ENCODE peak calls at places on chromosome 18, in seven cellular contexts. One of them, this sample, is unnamed. For H3K4me1, the result is how much of the 10 kb centered on the place peaks cover.

GRCh38 chr18:6021341-6022088 is 126.2 kb upstream of the TMEM200C start:
- DNase-seq in Panc1: no peak
- DNase-seq in sigmoid colon: no peak
- DNase-seq in fibroblast of lung: peak
- DNase-seq in mesendoderm: no peak
- DNase-seq in GM23338: no peak
- DNase-seq in CD4-positive, CD25-positive, alpha-beta regulatory T cell: no peak
- DNase-seq in this sample: no peak

GRCh38 chr18:44594779-44595467 is 85.8 kb upstream of the SETBP1 start:
- DNase-seq in Panc1: no peak
- DNase-seq in sigmoid colon: no peak
- DNase-seq in fibroblast of lung: peak
- DNase-seq in mesendoderm: peak
- DNase-seq in GM23338: peak
- DNase-seq in CD4-positive, CD25-positive, alpha-beta regulatory T cell: no peak
- DNase-seq in this sample: no peak

GRCh38 chr18:49784427-49785185 is 28.7 kb downstream of the ACAA2 start:
- DNase-seq in Panc1: no peak
- DNase-seq in sigmoid colon: no peak
- DNase-seq in fibroblast of lung: peak
- DNase-seq in mesendoderm: no peak
- DNase-seq in GM23338: no peak
- DNase-seq in CD4-positive, CD25-positive, alpha-beta regulatory T cell: no peak
- DNase-seq in this sample: no peak

GRCh38 chr18:3863593-3863992 is 413.6 kb downstream of the TGIF1 start:
- DNase-seq in Panc1: no peak
- DNase-seq in sigmoid colon: no peak
- DNase-seq in fibroblast of lung: no peak
- DNase-seq in mesendoderm: peak
- DNase-seq in GM23338: peak
- DNase-seq in CD4-positive, CD25-positive, alpha-beta regulatory T cell: no peak
- DNase-seq in this sample: no peak

GRCh38 chr18:60978338-60978737 is 354.9 kb upstream of the CDH20 start:
- DNase-seq in Panc1: no peak
- DNase-seq in sigmoid colon: no peak
- DNase-seq in fibroblast of lung: peak
- DNase-seq in mesendoderm: peak
- DNase-seq in GM23338: peak
- DNase-seq in CD4-positive, CD25-positive, alpha-beta regulatory T cell: no peak
- DNase-seq in this sample: no peak

GRCh38 chr18:6660334-6660733 is 69.2 kb upstream of the ARHGAP28 start:
- DNase-seq in Panc1: no peak
- DNase-seq in sigmoid colon: no peak
- DNase-seq in fibroblast of lung: no peak
- DNase-seq in mesendoderm: no peak
- DNase-seq in GM23338: no peak
- DNase-seq in CD4-positive, CD25-positive, alpha-beta regulatory T cell: no peak
- DNase-seq in this sample: no peak

GRCh38 chr18:45441110-45441842 is 174.0 kb upstream of the SLC14A2 start:
- DNase-seq in Panc1: no peak
- DNase-seq in sigmoid colon: no peak
- DNase-seq in fibroblast of lung: peak
- DNase-seq in mesendoderm: peak
- DNase-seq in GM23338: peak
- DNase-seq in CD4-positive, CD25-positive, alpha-beta regulatory T cell: no peak
- DNase-seq in this sample: no peak

GRCh38 chr18:69400253-69400975 is at the start of gene DOK6:
- DNase-seq in Panc1: no peak
- DNase-seq in sigmoid colon: peak
- DNase-seq in fibroblast of lung: peak
- DNase-seq in mesendoderm: peak
- DNase-seq in GM23338: peak
- DNase-seq in CD4-positive, CD25-positive, alpha-beta regulatory T cell: no peak
- DNase-seq in this sample: no peak

GRCh38 chr18:44802508-44802907 is 121.8 kb downstream of the SETBP1 start:
- DNase-seq in Panc1: no peak
- DNase-seq in sigmoid colon: no peak
- DNase-seq in fibroblast of lung: peak
- DNase-seq in mesendoderm: no peak
- DNase-seq in GM23338: no peak
- DNase-seq in CD4-positive, CD25-positive, alpha-beta regulatory T cell: no peak
- DNase-seq in this sample: no peak

GRCh38 chr18:13392029-13392750 is 173.6 kb downstream of the LDLRAD4 start:
- DNase-seq in Panc1: no peak
- DNase-seq in sigmoid colon: peak
- DNase-seq in fibroblast of lung: no peak
- DNase-seq in mesendoderm: no peak
- DNase-seq in GM23338: no peak
- DNase-seq in CD4-positive, CD25-positive, alpha-beta regulatory T cell: peak
- DNase-seq in this sample: no peak

GRCh38 chr18:9996104-9996503 is 82.3 kb downstream of the VAPA start:
- DNase-seq in Panc1: no peak
- DNase-seq in sigmoid colon: no peak
- DNase-seq in fibroblast of lung: no peak
- DNase-seq in mesendoderm: no peak
- DNase-seq in GM23338: no peak
- DNase-seq in CD4-positive, CD25-positive, alpha-beta regulatory T cell: no peak
- DNase-seq in this sample: no peak

GRCh38 chr18:35084494-35085449 is 43.6 kb downstream of the MAPRE2 start:
- DNase-seq in Panc1: no peak
- DNase-seq in sigmoid colon: no peak
- DNase-seq in fibroblast of lung: peak
- DNase-seq in mesendoderm: no peak
- DNase-seq in GM23338: no peak
- DNase-seq in CD4-positive, CD25-positive, alpha-beta regulatory T cell: no peak
- DNase-seq in this sample: no peak

GRCh38 chr18:49597152-49597551 is 35.3 kb downstream of the LIPG start:
- DNase-seq in Panc1: no peak
- DNase-seq in sigmoid colon: no peak
- DNase-seq in fibroblast of lung: no peak
- DNase-seq in mesendoderm: peak
- DNase-seq in GM23338: peak
- DNase-seq in CD4-positive, CD25-positive, alpha-beta regulatory T cell: no peak
- DNase-seq in this sample: no peak

GRCh38 chr18:5627756-5628511 is 84.1 kb upstream of the EPB41L3 start:
- DNase-seq in Panc1: no peak
- DNase-seq in sigmoid colon: no peak
- DNase-seq in fibroblast of lung: no peak
- DNase-seq in mesendoderm: no peak
- DNase-seq in GM23338: peak
- DNase-seq in CD4-positive, CD25-positive, alpha-beta regulatory T cell: no peak
- DNase-seq in this sample: no peak

GRCh38 chr18:54444309-54444914 is 86.7 kb downstream of the C18orf54 start:
- DNase-seq in Panc1: peak
- DNase-seq in sigmoid colon: no peak
- DNase-seq in fibroblast of lung: peak
- DNase-seq in mesendoderm: peak
- DNase-seq in GM23338: peak
- DNase-seq in CD4-positive, CD25-positive, alpha-beta regulatory T cell: no peak
- DNase-seq in this sample: peak

GRCh38 chr18:51070545-51070944 is 40.5 kb downstream of the SMAD4 start:
- DNase-seq in Panc1: no peak
- DNase-seq in sigmoid colon: no peak
- DNase-seq in fibroblast of lung: peak
- DNase-seq in mesendoderm: peak
- DNase-seq in GM23338: no peak
- DNase-seq in CD4-positive, CD25-positive, alpha-beta regulatory T cell: no peak
- DNase-seq in this sample: no peak

GRCh38 chr18:51076503-51076902 is 46.5 kb downstream of the SMAD4 start:
- DNase-seq in Panc1: no peak
- DNase-seq in sigmoid colon: no peak
- DNase-seq in fibroblast of lung: peak
- DNase-seq in mesendoderm: no peak
- DNase-seq in GM23338: no peak
- DNase-seq in CD4-positive, CD25-positive, alpha-beta regulatory T cell: no peak
- DNase-seq in this sample: no peak

GRCh38 chr18:51069885-51070284 is 39.9 kb downstream of the SMAD4 start:
- DNase-seq in Panc1: no peak
- DNase-seq in sigmoid colon: no peak
- DNase-seq in fibroblast of lung: peak
- DNase-seq in mesendoderm: no peak
- DNase-seq in GM23338: no peak
- DNase-seq in CD4-positive, CD25-positive, alpha-beta regulatory T cell: no peak
- DNase-seq in this sample: no peak

GRCh38 chr18:51074605-51075004 is 44.6 kb downstream of the SMAD4 start:
- DNase-seq in Panc1: no peak
- DNase-seq in sigmoid colon: no peak
- DNase-seq in fibroblast of lung: no peak
- DNase-seq in mesendoderm: no peak
- DNase-seq in GM23338: no peak
- DNase-seq in CD4-positive, CD25-positive, alpha-beta regulatory T cell: no peak
- DNase-seq in this sample: no peak

DNA sequence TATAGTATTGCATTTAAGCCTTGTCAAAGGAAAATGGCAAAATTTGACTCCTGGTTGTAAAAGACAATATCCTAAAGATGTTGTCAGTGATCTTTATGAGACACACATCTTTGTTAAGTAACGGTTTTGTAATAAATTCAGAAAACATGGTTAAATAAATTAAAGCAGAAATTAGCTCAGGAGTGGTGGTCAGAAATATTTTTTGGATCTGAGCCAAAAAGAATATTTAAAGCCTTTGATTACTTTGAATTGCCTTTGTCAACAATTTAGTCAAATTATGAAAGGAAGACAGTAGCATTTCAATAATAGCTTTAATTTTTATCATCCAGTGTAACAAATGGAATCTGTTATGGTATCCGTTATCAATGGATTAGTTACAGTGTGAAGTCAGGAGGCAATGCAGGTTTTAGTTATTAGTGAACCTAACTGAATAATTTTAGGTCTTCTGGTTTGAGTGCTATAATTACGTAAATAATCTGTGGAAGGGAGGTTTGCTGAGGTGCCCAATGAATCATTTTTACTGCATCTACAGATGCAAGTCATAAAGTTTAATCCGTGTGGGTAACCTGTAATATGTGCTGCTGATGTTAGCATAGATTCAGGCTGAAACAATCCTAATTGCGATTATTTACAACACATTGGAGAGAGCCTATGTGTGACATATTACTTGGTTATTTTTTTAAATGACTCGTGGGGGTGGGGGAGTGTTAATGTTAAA is 42.7 kb downstream of the SMAD4 start:
- DNase-seq in Panc1: no peak
- DNase-seq in sigmoid colon: no peak
- DNase-seq in fibroblast of lung: no peak
- DNase-seq in mesendoderm: no peak
- DNase-seq in GM23338: no peak
- DNase-seq in CD4-positive, CD25-positive, alpha-beta regulatory T cell: no peak
- DNase-seq in this sample: no peak
- H3K4me1 ChIP-seq in Panc1: under half
- H3K4me1 ChIP-seq in sigmoid colon: half or more
- H3K4me1 ChIP-seq in fibroblast of lung: under half
- H3K4me1 ChIP-seq in mesendoderm: under half
- H3K4me1 ChIP-seq in GM23338: under half
- H3K4me1 ChIP-seq in CD4-positive, CD25-positive, alpha-beta regulatory T cell: under half
- H3K4me1 ChIP-seq in this sample: under half

DNA sequence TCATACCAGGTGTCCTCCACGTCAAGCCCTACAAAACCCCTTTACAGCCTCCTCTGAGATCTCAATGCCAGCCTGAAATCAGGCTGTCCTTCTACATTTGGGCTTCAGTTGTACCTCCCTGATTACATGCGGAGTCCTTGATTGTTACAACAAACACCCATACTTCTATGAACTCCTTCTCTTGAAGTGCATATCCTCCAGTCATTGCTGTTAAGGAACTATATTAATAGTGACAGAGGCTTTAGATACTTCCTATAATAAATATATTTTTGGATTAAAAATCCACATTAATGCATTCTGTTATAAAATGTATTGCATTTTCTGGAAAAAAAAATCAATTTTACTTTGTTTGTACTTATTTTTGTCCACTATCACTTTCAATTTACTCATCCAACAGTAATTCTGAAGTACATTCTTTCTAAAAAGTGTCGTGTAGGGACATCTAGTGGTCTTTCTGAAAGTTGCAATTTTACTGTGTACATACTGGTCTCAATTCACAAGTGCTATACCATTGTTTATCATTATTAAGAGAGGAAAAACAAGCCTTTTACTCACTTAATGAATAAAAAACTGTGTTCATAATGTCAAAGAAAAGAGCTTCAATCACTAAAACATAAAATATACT is 316.4 kb downstream of the DSEL start:
- DNase-seq in Panc1: peak
- DNase-seq in sigmoid colon: no peak
- DNase-seq in fibroblast of lung: peak
- DNase-seq in mesendoderm: peak
- DNase-seq in GM23338: peak
- DNase-seq in CD4-positive, CD25-positive, alpha-beta regulatory T cell: peak
- DNase-seq in this sample: peak
- H3K4me1 ChIP-seq in Panc1: under half
- H3K4me1 ChIP-seq in sigmoid colon: under half
- H3K4me1 ChIP-seq in fibroblast of lung: under half
- H3K4me1 ChIP-seq in mesendoderm: under half
- H3K4me1 ChIP-seq in GM23338: under half
- H3K4me1 ChIP-seq in CD4-positive, CD25-positive, alpha-beta regulatory T cell: under half
- H3K4me1 ChIP-seq in this sample: under half

DNA sequence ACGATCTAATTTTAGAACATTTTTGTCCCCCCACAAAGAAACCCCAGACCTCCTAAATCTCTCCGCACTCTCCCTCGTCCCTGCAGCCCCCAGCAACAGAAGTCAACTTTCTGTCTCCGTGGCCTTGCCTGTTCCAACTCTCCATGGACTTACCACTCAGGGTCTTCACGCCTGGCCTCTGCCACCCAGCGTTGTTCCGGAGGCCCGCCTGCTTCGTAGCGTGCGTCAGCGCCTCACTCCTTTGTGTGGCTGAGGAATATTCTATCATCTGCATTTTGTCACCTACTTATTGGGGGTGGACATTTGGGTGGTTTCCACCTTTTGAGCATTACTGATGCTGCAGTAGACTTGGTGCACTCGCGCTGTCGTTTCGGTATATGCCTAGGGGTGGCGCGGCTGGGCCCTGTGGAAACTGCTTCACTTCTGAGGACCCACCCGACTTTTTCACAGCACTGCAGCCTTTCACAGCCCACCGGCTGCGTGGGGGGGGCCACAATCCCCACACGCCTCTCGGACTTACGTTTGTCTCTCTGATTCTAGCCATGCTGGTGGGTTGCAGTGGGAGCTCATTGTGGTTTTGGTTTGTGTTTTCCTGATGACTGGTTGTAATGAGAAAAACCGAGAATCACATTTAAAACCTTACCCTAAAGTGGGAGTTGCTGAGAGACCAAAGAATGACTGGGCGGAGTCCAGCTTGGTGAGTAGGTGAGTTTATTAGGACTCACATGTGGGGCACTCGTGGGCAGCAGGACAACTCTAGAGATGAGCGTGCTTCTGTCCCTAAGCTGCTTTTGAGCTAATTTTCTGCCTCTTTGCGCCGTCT is 1.4 kb upstream of the HSBP1L1 start:
- DNase-seq in Panc1: no peak
- DNase-seq in sigmoid colon: peak
- DNase-seq in fibroblast of lung: peak
- DNase-seq in mesendoderm: no peak
- DNase-seq in GM23338: no peak
- DNase-seq in CD4-positive, CD25-positive, alpha-beta regulatory T cell: no peak
- DNase-seq in this sample: no peak
- H3K4me1 ChIP-seq in Panc1: under half
- H3K4me1 ChIP-seq in sigmoid colon: under half
- H3K4me1 ChIP-seq in fibroblast of lung: under half
- H3K4me1 ChIP-seq in mesendoderm: under half
- H3K4me1 ChIP-seq in GM23338: under half
- H3K4me1 ChIP-seq in CD4-positive, CD25-positive, alpha-beta regulatory T cell: under half
- H3K4me1 ChIP-seq in this sample: half or more

DNA sequence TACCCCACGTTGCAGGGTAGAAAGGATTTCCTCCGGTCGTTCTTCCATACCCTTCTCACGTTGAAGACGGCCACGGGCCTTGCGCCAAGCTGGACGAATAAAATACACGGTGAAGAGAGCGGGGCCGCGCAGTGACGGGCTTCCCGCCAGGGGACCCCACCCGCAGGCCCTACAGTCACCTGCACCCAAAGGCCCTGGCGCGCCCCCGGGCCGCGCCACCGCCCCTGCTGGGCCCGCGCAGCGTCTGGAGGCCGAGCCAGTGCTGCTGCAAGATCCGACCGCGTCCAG is 199 bp downstream of the FBXO15 start:
- DNase-seq in Panc1: no peak
- DNase-seq in sigmoid colon: no peak
- DNase-seq in fibroblast of lung: no peak
- DNase-seq in mesendoderm: no peak
- DNase-seq in GM23338: no peak
- DNase-seq in CD4-positive, CD25-positive, alpha-beta regulatory T cell: no peak
- DNase-seq in this sample: no peak
- H3K4me1 ChIP-seq in Panc1: under half
- H3K4me1 ChIP-seq in sigmoid colon: under half
- H3K4me1 ChIP-seq in fibroblast of lung: under half
- H3K4me1 ChIP-seq in mesendoderm: under half
- H3K4me1 ChIP-seq in GM23338: under half
- H3K4me1 ChIP-seq in CD4-positive, CD25-positive, alpha-beta regulatory T cell: under half
- H3K4me1 ChIP-seq in this sample: under half